ENCODE peak calls at places on chromosome 18, in five cellular contexts. M, Q, D, C and V are unnamed samples.

GRCh38 chr18:7855051-7855450 is 287.9 kb downstream of the PTPRM start:
- DNase-seq in M (no peak), Q (no peak), D (no peak), C (no peak), V (no peak)

GRCh38 chr18:31792580-31792911 is 31.9 kb upstream of the SLC25A52 start:
- DNase-seq in M (no peak), Q (no peak), D (no peak), C (peak), V (no peak)

GRCh38 chr18:61975526-61976326 is 82.9 kb upstream of the RNF152 start:
- DNase-seq in M (no peak), Q (no peak), D (no peak), C (no peak), V (no peak)

GRCh38 chr18:63775166-63775730 is at the start of gene SERPINB7:
- DNase-seq in M (no peak), Q (no peak), D (no peak), C (no peak), V (no peak)

GRCh38 chr18:41075212-41075611 is 879.8 kb upstream of the PIK3C3 start:
- DNase-seq in M (no peak), Q (peak), D (no peak), C (no peak), V (no peak)

GRCh38 chr18:34543940-34544339 is 166.2 kb upstream of the DTNA start:
- DNase-seq in M (no peak), Q (no peak), D (no peak), C (no peak), V (no peak)

GRCh38 chr18:39274535-39274934 is 1708.9 kb upstream of the CELF4 start:
- DNase-seq in M (no peak), Q (peak), D (no peak), C (no peak), V (no peak)

GRCh38 chr18:13438507-13439056 is 220.0 kb downstream of the LDLRAD4 start:
- DNase-seq in M (no peak), Q (no peak), D (no peak), C (no peak), V (no peak)

GRCh38 chr18:77106331-77106730 is 26.3 kb downstream of the MBP start:
- DNase-seq in M (peak), Q (no peak), D (no peak), C (no peak), V (peak)

GRCh38 chr18:2955966-2956521 is 56.9 kb downstream of the LPIN2 start:
- DNase-seq in M (no peak), Q (no peak), D (no peak), C (no peak), V (no peak)

GRCh38 chr18:67417864-67418523 is 98.5 kb downstream of the DSEL start:
- DNase-seq in M (no peak), Q (peak), D (no peak), C (peak), V (peak)

GRCh38 chr18:21505231-21505630 is 95.3 kb downstream of the ESCO1 start:
- DNase-seq in M (no peak), Q (no peak), D (no peak), C (no peak), V (no peak)

GRCh38 chr18:48996901-48997463 is 46.2 kb upstream of the SMAD7 start:
- DNase-seq in M (no peak), Q (no peak), D (no peak), C (peak), V (no peak)

GRCh38 chr18:48949051-48949605 is 1.6 kb downstream of the SMAD7 start:
- DNase-seq in M (no peak), Q (peak), D (peak), C (no peak), V (no peak)

GRCh38 chr18:62118324-62118723 is 68.5 kb downstream of the PIGN start:
- DNase-seq in M (no peak), Q (peak), D (no peak), C (no peak), V (no peak)

GRCh38 chr18:64258111-64258650 is 109.3 kb upstream of the LINC00305 start:
- DNase-seq in M (no peak), Q (no peak), D (no peak), C (no peak), V (no peak)

GRCh38 chr18:58391113-58391892 is 237.6 kb downstream of the ALPK2 start:
- DNase-seq in M (no peak), Q (no peak), D (no peak), C (no peak), V (no peak)

GRCh38 chr18:78542204-78542603 is 437.4 kb upstream of the SALL3 start:
- DNase-seq in M (peak), Q (no peak), D (peak), C (no peak), V (no peak)

GRCh38 chr18:3177902-3178687 is 41.7 kb downstream of the MYOM1 start:
- DNase-seq in M (peak), Q (no peak), D (peak), C (no peak), V (peak)

GRCh38 chr18:3262234-3263171 is 570 bp downstream of the MYL12B start:
- DNase-seq in M (no peak), Q (peak), D (no peak), C (no peak), V (peak)

GRCh38 chr18:72107647-72108046 is 436.5 kb downstream of the CBLN2 start:
- DNase-seq in M (no peak), Q (peak), D (no peak), C (no peak), V (no peak)

GRCh38 chr18:6751207-6751606 is 21.7 kb downstream of the ARHGAP28 start:
- DNase-seq in M (no peak), Q (peak), D (no peak), C (no peak), V (no peak)

GRCh38 chr18:79926306-79926705 is 25.1 kb downstream of the SLC66A2 start:
- DNase-seq in M (peak), Q (no peak), D (no peak), C (no peak), V (no peak)

GRCh38 chr18:33201509-33201926 is 239.0 kb downstream of the CCDC178 start:
- DNase-seq in M (no peak), Q (peak), D (peak), C (peak), V (peak)

GRCh38 chr18:79531926-79532689 is 136.4 kb downstream of the NFATC1 start:
- DNase-seq in M (no peak), Q (no peak), D (peak), C (no peak), V (no peak)

GRCh38 chr18:76255070-76255683 is 239.9 kb downstream of the ZNF516 start:
- DNase-seq in M (no peak), Q (no peak), D (no peak), C (no peak), V (no peak)

GRCh38 chr18:67464499-67464898 is 52.0 kb downstream of the DSEL start:
- DNase-seq in M (no peak), Q (no peak), D (no peak), C (no peak), V (no peak)

GRCh38 chr18:56739731-56740130 is 88.6 kb downstream of the WDR7 start:
- DNase-seq in M (no peak), Q (no peak), D (no peak), C (no peak), V (no peak)

GRCh38 chr18:48754993-48755473 is 195.7 kb downstream of the SMAD7 start:
- DNase-seq in M (no peak), Q (no peak), D (no peak), C (no peak), V (no peak)

GRCh38 chr18:63102941-63103744 is 216.4 kb downstream of the BCL2 start:
- DNase-seq in M (no peak), Q (no peak), D (no peak), C (no peak), V (peak)

GRCh38 chr18:70420151-70420898 is 131.5 kb downstream of the SOCS6 start:
- DNase-seq in M (no peak), Q (peak), D (no peak), C (peak), V (no peak)

GRCh38 chr18:22223263-22223960 is 54.0 kb downstream of the GATA6 start:
- DNase-seq in M (peak), Q (peak), D (peak), C (peak), V (no peak)

GRCh38 chr18:7617738-7618422 is 50.8 kb downstream of the PTPRM start:
- DNase-seq in M (peak), Q (peak), D (peak), C (no peak), V (no peak)

GRCh38 chr18:21330122-21330701 is 88.2 kb downstream of the GREB1L start:
- DNase-seq in M (peak), Q (peak), D (no peak), C (peak), V (no peak)

GRCh38 chr18:48874233-48874632 is 76.5 kb downstream of the SMAD7 start:
- DNase-seq in M (no peak), Q (no peak), D (no peak), C (no peak), V (no peak)

GRCh38 chr18:21386523-21387240 is 144.7 kb downstream of the GREB1L start:
- DNase-seq in M (no peak), Q (no peak), D (no peak), C (no peak), V (no peak)

GRCh38 chr18:46411862-46412690 is 244.9 kb downstream of the LOXHD1 start:
- DNase-seq in M (no peak), Q (no peak), D (no peak), C (no peak), V (no peak)

GRCh38 chr18:9353596-9353995 is 19.0 kb downstream of the TWSG1 start:
- DNase-seq in M (no peak), Q (no peak), D (no peak), C (no peak), V (no peak)
- TF ChIP-seq POLR2A in M (no peak), Q (no peak), D (no peak), C (no peak), V (no peak)

GRCh38 chr18:12307871-12308385 is at the start of gene TUBB6:
- DNase-seq in M (peak), Q (peak), D (peak), C (no peak), V (peak)
- TF ChIP-seq POLR2A in M (no peak), Q (peak), D (peak), C (peak), V (no peak)

DNA sequence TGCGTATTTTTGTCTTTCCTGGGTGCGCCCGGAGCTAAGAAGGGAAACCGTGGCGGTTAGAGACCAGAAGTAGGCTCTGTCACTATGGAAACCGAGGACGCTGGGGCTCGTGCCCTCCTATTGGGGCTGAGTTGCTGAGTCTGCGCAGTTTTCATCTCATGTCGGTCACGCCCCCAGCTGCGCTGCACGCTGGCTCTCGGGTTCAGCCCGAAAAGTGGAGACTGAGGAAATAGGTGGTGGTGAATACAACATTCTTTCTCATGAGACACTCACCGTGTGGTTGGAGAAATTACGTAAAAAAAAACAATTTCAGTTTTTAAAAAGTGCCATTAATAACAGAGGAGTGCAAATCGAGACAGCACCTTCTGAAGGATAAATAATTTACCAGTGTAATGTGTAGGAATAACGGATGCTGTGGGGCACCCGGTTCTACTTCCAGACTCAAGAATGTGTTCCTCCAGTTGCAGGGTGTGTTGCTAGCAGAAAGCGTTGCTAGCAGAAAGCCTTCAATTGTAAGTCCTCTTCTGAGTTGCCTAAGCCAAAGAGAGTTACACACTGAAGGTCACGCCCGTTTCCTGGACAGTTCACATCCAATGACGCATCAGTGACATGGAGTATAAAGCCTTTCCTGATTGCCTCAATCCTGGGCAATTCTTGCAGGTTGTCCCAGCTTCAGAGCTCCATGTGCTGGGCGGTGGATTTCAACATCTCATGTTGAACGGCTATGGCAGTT is 20.4 kb upstream of the CXXC1 start:
- DNase-seq in M (peak), Q (peak), D (peak), C (peak), V (peak)
- TF ChIP-seq POLR2A in M (no peak), Q (no peak), D (no peak), C (no peak), V (peak)

GRCh38 chr18:47604041-47604440 is 326.4 kb downstream of the SMAD2 start:
- DNase-seq in M (no peak), Q (no peak), D (no peak), C (no peak), V (no peak)
- TF ChIP-seq POLR2A in M (no peak), Q (no peak), D (no peak), C (no peak), V (no peak)

GRCh38 chr18:59927246-59927825 is 27.5 kb downstream of the PMAIP1 start:
- DNase-seq in M (no peak), Q (peak), D (no peak), C (no peak), V (peak)
- TF ChIP-seq POLR2A in M (no peak), Q (no peak), D (no peak), C (no peak), V (no peak)

GRCh38 chr18:44696892-44697291 is 16.2 kb downstream of the SETBP1 start:
- DNase-seq in M (no peak), Q (no peak), D (peak), C (no peak), V (no peak)
- TF ChIP-seq POLR2A in M (no peak), Q (no peak), D (no peak), C (no peak), V (no peak)

GRCh38 chr18:74479486-74480148 is 16.5 kb upstream of the CNDP2 start:
- DNase-seq in M (no peak), Q (no peak), D (no peak), C (no peak), V (no peak)

GRCh38 chr18:74480149-74480651 is 16.0 kb upstream of the CNDP2 start:
- DNase-seq in M (no peak), Q (no peak), D (no peak), C (peak), V (peak)

GRCh38 chr18:74478876-74479275 is 17.3 kb upstream of the CNDP2 start:
- DNase-seq in M (no peak), Q (no peak), D (no peak), C (no peak), V (no peak)

GRCh38 chr18:74485860-74486849 is 10.0 kb upstream of the CNDP2 start:
- DNase-seq in M (no peak), Q (no peak), D (no peak), C (no peak), V (no peak)

DNA sequence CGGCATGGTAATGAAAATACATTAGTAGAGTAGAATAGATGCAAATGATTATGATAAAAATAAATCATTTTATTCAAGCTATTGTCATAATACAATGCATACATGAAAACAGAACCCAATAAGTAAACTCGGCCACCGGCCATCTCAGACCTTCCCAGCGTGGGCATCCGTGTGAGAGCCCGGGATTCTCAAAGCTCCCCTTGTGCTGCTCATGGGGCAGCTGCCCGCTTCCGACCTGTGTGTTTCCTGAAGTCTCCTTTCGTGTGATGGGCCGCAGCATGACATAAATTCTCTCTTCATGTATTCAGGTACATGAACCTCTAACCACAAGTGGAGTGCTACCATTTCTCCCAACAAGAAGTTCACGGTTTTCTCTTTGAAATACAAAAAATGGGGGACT is 13.5 kb upstream of the CNDP2 start:
- DNase-seq in M (no peak), Q (no peak), D (no peak), C (no peak), V (no peak)
- TF ChIP-seq POLR2A in M (no peak), Q (no peak), D (no peak), C (no peak), V (no peak)

GRCh38 chr18:23237524-23238151 is 102.4 kb downstream of the CABLES1 start:
- DNase-seq in M (no peak), Q (peak), D (peak), C (no peak), V (no peak)
- TF ChIP-seq POLR2A in M (no peak), Q (no peak), D (no peak), C (no peak), V (no peak)

GRCh38 chr18:5297582-5297981 is 2.1 kb upstream of the ZBTB14 start:
- DNase-seq in M (no peak), Q (no peak), D (no peak), C (peak), V (peak)

GRCh38 chr18:5295231-5295920 is at the start of gene ZBTB14:
- DNase-seq in M (peak), Q (no peak), D (peak), C (peak), V (peak)

GRCh38 chr18:5295981-5296705 is 617 bp upstream of the ZBTB14 start:
- DNase-seq in M (peak), Q (peak), D (peak), C (peak), V (peak)

GRCh38 chr18:5298156-5298852 is 2.8 kb upstream of the ZBTB14 start:
- DNase-seq in M (no peak), Q (no peak), D (no peak), C (peak), V (no peak)

DNA sequence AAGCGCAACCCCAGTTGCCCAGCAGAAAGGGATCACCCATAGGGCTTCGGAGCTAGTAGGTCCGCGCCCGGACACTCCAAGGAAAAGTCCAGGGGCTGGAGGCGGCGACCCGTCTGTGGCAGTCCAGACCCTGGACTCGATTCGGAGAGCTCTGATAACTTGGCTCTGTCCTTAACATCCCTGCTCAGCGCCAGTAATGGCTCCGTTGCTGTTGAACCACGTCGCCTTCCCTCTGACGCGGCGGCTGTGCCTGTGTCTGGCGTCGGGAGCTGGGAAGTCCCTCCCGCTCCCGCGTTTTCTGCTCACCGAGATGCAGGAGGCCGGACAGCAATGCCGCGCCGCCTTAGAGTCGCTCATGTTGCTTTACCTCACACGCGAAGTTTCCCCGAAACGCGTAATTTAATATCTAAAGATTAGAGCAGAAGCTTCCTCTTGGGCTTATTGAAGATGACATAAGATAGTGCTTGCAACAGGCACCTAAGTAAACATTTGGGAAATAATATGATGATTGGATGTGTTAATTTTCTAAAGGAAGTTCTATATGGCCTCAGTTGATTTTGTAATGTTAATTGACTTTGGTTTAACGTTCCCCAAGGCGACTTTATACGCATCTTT is 1.3 kb upstream of the ZBTB14 start:
- DNase-seq in M (peak), Q (peak), D (peak), C (peak), V (peak)
- TF ChIP-seq POLR2A in M (no peak), Q (peak), D (peak), C (peak), V (peak)

DNA sequence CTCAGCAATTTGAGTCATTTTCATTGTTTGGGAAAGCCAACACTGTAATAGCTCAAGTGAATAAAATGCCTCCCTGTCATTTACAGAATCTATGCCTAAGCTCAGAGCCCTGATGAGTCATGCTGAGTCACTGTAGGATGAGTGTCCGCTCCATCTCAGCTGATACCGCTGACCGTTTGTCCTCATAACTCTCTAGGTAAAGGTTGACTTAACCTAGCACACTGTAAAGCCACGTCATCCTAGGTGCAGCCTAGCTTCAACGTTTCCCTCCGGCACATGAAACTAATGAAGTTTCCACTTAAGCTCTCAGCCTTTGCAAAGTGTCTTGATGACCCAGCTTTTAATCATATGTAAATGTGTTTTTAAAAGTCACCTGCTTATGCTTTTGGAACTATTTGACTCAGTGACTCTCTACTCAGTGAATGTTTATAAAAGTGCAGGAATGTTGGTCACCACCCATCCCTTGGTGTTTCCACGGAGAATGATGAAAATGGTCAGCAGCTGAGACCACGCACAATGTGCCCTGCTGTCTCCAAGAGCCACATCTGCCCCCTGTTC is 154.0 kb downstream of the PMAIP1 start:
- DNase-seq in M (no peak), Q (peak), D (no peak), C (peak), V (peak)
- TF ChIP-seq POLR2A in M (no peak), Q (no peak), D (no peak), C (no peak), V (no peak)